ENCODE peak calls at places on chromosomes 1 and 21, in nine cellular contexts. Z is neural progenitor cell, O is PC-3, G is OCI-LY7, N is fibroblast of lung, F is thoracic aorta, R is heart right ventricle, Q is stomach, D is psoas muscle. W is an unnamed sample. For H3K4me1, the result is how much of the 10 kb centered on the place peaks cover.

GRCh38 chr1:3198371-3199287 is 129.6 kb downstream of the PRDM16 start:
- DNase-seq in O (no peak), G (no peak), F (no peak), Z (peak), R (no peak), N (no peak), D (no peak), Q (no peak), W (no peak)

GRCh38 chr1:162702628-162703027 is 70.4 kb downstream of the DDR2 start:
- DNase-seq in G (no peak), Q (no peak), O (no peak), Z (no peak), N (no peak), F (no peak), D (no peak), R (no peak), W (no peak)

GRCh38 chr1:5108740-5109139 is 454.3 kb downstream of the AJAP1 start:
- DNase-seq in D (no peak), R (no peak), Q (no peak), N (no peak), F (no peak), Z (no peak), O (no peak), G (no peak), W (no peak)

GRCh38 chr1:219757890-219758289 is 145.0 kb upstream of the ZC3H11B start:
- DNase-seq in R (peak), O (no peak), D (no peak), F (no peak), Q (no peak), Z (no peak), N (no peak), G (no peak), W (no peak)

GRCh38 chr1:35505911-35506798 is 51.0 kb downstream of the KIAA0319L start:
- DNase-seq in O (peak), N (peak), D (no peak), F (no peak), G (peak), Q (peak), R (peak), Z (no peak), W (no peak)

GRCh38 chr1:157390646-157391045 is 161.7 kb downstream of the FCRL5 start:
- DNase-seq in O (peak), G (no peak), R (no peak), Z (no peak), D (no peak), N (peak), Q (no peak), F (no peak), W (no peak)

GRCh38 chr21:41059871-41060270 is 108.1 kb upstream of the BACE2 start:
- DNase-seq in O (no peak), F (no peak), R (no peak), Z (no peak), N (no peak), D (no peak), Q (no peak), G (no peak), W (no peak)

GRCh38 chr1:21567241-21568005 is 58.2 kb downstream of the ALPL start:
- DNase-seq in R (no peak), Q (no peak), G (no peak), N (peak), D (no peak), Z (no peak), F (no peak), O (peak), W (no peak)

GRCh38 chr1:18256318-18257235 is 149.0 kb downstream of the IGSF21 start:
- DNase-seq in D (peak), Z (peak), Q (peak), N (peak), G (peak), O (peak), R (peak), F (no peak), W (no peak)

GRCh38 chr1:67760030-67760821 is 73.0 kb downstream of the GNG12 start:
- DNase-seq in N (peak), Q (peak), F (no peak), G (peak), Z (peak), R (peak), D (peak), O (peak), W (no peak)

GRCh38 chr1:246293366-246294121 is 213.5 kb downstream of the SMYD3 start:
- DNase-seq in G (no peak), Z (no peak), Q (no peak), O (no peak), R (no peak), D (no peak), N (no peak), F (no peak), W (no peak)

GRCh38 chr1:18463063-18463462 is 17.7 kb upstream of the KLHDC7A start:
- DNase-seq in F (no peak), G (no peak), N (no peak), Q (no peak), D (no peak), O (no peak), R (no peak), Z (no peak), W (no peak)

GRCh38 chr1:218480691-218481099 is 135.6 kb downstream of the TGFB2 start:
- DNase-seq in F (no peak), Z (no peak), N (peak), O (peak), D (no peak), Q (no peak), G (no peak), R (no peak), W (no peak)

GRCh38 chr1:51664412-51665240 is 47.7 kb downstream of the OSBPL9 start:
- DNase-seq in R (no peak), D (no peak), G (no peak), N (peak), O (no peak), Q (no peak), F (no peak), Z (no peak), W (no peak)

GRCh38 chr1:165352442-165353293 is 3.8 kb downstream of the LMX1A start:
- DNase-seq in Z (peak), R (no peak), D (no peak), N (no peak), Q (no peak), F (no peak), G (no peak), O (no peak), W (no peak)

GRCh38 chr1:109454497-109455133 is 11.7 kb upstream of the SYPL2 start:
- DNase-seq in F (no peak), G (peak), D (no peak), O (no peak), Q (no peak), R (no peak), N (peak), Z (no peak), W (no peak)

GRCh38 chr1:61743716-61744620 is 1.7 kb downstream of the PATJ start:
- DNase-seq in G (no peak), Z (no peak), Q (no peak), O (no peak), N (no peak), D (no peak), F (no peak), R (no peak), W (no peak)

GRCh38 chr1:206754011-206754410 is 16.6 kb upstream of the IL19 start:
- DNase-seq in F (no peak), Q (no peak), O (no peak), Z (no peak), D (no peak), G (no peak), N (no peak), R (no peak), W (no peak)

GRCh38 chr1:53656062-53656915 is 82.7 kb downstream of the GLIS1 start:
- DNase-seq in O (no peak), Z (no peak), N (peak), D (no peak), R (no peak), Q (no peak), G (no peak), F (no peak), W (no peak)

GRCh38 chr1:179881642-179882252 is 338 bp upstream of the TOR1AIP1 start:
- DNase-seq in Q (peak), N (peak), Z (no peak), R (peak), O (peak), F (peak), D (no peak), G (no peak), W (peak)

GRCh38 chr1:182568647-182569284 is 20.3 kb downstream of the RNASEL start:
- DNase-seq in R (no peak), N (no peak), F (no peak), G (peak), Q (no peak), Z (no peak), O (no peak), D (no peak), W (no peak)

GRCh38 chr1:204782118-204782700 is 88.5 kb upstream of the NFASC start:
- DNase-seq in F (no peak), O (peak), Z (no peak), N (no peak), G (no peak), R (no peak), D (no peak), Q (no peak), W (no peak)

GRCh38 chr1:68294354-68295066 is 62.2 kb upstream of the WLS start:
- DNase-seq in F (no peak), Q (no peak), D (no peak), Z (peak), O (no peak), R (no peak), G (no peak), N (no peak), W (no peak)

GRCh38 chr1:201930137-201930536 is 16.2 kb downstream of the LMOD1 start:
- DNase-seq in G (no peak), Z (no peak), O (no peak), F (no peak), R (no peak), D (no peak), N (no peak), Q (no peak), W (no peak)

GRCh38 chr1:183385746-183386145 is 32.4 kb downstream of the NMNAT2 start:
- DNase-seq in Q (no peak), F (no peak), D (no peak), Z (no peak), G (no peak), N (no peak), O (no peak), R (no peak), W (no peak)

GRCh38 chr1:22912311-22912710 is 60.4 kb downstream of the LACTBL1 start:
- DNase-seq in Z (no peak), O (no peak), N (no peak), G (no peak), F (no peak), Q (no peak), R (no peak), D (no peak), W (no peak)

GRCh38 chr1:109314805-109315204 is 8.0 kb upstream of the MYBPHL start:
- DNase-seq in O (no peak), R (no peak), F (no peak), Z (no peak), G (no peak), D (no peak), N (peak), Q (no peak), W (no peak)

GRCh38 chr1:116345830-116346229 is 27.2 kb upstream of the ATP1A1 start:
- DNase-seq in R (no peak), Z (peak), D (no peak), F (no peak), G (peak), O (no peak), N (no peak), Q (no peak), W (no peak)

GRCh38 chr1:84347547-84348239 is 46.2 kb downstream of the SAMD13 start:
- DNase-seq in N (peak), O (no peak), G (no peak), Q (no peak), D (no peak), Z (peak), F (no peak), R (no peak), W (no peak)

GRCh38 chr1:218368686-218369085 is 23.6 kb downstream of the TGFB2 start:
- DNase-seq in Z (no peak), D (no peak), G (no peak), F (no peak), O (no peak), R (no peak), N (no peak), Q (no peak), W (no peak)

DNA sequence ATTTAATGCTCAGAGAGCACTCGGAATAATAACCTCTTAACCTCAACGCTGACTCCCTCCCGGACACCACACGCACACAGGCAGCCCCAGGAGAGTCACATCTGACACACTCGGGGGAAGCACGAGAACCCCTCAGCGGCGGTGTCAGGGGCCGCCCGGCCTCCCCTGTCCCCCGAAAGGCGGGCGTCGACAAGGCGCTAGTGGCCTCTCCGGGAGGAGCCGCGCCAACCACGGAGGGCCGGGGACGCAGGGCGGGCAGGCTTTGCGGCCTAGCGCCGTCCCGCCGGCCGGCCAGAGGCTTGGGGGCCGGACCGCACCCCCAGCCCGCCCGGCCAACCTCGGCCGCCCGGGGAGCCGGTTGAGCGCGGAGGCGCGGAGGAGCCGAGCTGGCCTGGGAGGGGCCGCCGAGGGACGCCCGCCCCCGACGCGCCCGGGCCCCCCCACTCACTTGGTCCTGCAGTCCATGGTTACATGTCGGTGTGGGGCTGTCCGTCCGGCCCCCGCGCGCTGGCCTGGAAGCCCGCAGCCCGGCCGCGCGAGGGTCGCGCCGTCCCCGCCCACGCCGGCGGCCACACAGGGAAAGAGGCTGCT is 494 bp downstream of the DENND1B start:
- DNase-seq in R (peak), F (no peak), Z (peak), O (peak), Q (peak), N (peak), D (peak), G (peak), W (no peak)
- H3K27ac ChIP-seq in R (peak), F (peak), Z (no peak), O (peak), Q (peak), N (peak), D (peak), G (peak), W (peak)

GRCh38 chr1:94795321-94795899 is 24.7 kb upstream of the SLC44A3 start:
- DNase-seq in D (no peak), O (no peak), F (no peak), R (no peak), Z (no peak), G (peak), Q (no peak), N (no peak), W (no peak)
- H3K4me1 ChIP-seq in D (under half), O (under half), F (under half), R (under half), Z (under half), G (under half), Q (under half), N (under half), W (under half)

DNA sequence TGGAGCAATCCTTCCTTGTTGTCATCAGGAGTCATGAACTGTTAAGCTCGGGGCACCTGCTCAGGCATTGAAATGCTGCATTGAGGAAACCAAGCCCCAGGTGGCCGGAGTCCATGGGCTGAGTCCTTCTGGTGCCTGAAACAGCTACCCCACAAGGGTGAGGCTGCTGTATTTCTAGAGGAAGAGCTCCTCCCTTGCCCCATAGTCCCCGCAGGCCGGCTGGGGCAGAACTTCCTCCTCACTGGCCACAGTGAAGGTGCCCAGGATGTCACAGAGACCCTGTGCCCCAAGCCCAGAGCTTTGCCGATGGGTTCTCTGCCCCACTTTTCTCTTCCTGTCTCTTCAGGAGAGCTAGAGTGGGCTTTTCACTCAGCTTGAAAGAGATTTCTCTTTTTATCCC is 80.8 kb upstream of the GCLM start:
- DNase-seq in R (no peak), Q (no peak), G (no peak), O (no peak), D (no peak), F (no peak), Z (no peak), N (no peak), W (peak)
- H3K27ac ChIP-seq in R (no peak), Q (no peak), G (no peak), O (no peak), D (no peak), F (no peak), Z (no peak), N (no peak), W (no peak)

GRCh38 chr21:43304206-43304605 is 122.7 kb downstream of the SIK1 start:
- DNase-seq in Q (no peak), F (no peak), D (no peak), R (no peak), O (no peak), N (no peak), Z (no peak), G (no peak), W (no peak)

GRCh38 chr21:43305336-43305665 is 121.6 kb downstream of the SIK1 start:
- DNase-seq in O (no peak), N (no peak), G (no peak), Z (no peak), D (no peak), Q (no peak), F (no peak), R (no peak), W (no peak)

GRCh38 chr21:43303240-43304178 is 123.4 kb downstream of the SIK1 start:
- DNase-seq in F (no peak), R (no peak), Z (no peak), G (no peak), Q (no peak), D (peak), N (no peak), O (peak), W (no peak)

GRCh38 chr21:43305811-43306311 is 121.1 kb downstream of the SIK1 start:
- DNase-seq in D (peak), G (no peak), Z (no peak), O (no peak), R (no peak), N (no peak), F (no peak), Q (no peak), W (no peak)

DNA sequence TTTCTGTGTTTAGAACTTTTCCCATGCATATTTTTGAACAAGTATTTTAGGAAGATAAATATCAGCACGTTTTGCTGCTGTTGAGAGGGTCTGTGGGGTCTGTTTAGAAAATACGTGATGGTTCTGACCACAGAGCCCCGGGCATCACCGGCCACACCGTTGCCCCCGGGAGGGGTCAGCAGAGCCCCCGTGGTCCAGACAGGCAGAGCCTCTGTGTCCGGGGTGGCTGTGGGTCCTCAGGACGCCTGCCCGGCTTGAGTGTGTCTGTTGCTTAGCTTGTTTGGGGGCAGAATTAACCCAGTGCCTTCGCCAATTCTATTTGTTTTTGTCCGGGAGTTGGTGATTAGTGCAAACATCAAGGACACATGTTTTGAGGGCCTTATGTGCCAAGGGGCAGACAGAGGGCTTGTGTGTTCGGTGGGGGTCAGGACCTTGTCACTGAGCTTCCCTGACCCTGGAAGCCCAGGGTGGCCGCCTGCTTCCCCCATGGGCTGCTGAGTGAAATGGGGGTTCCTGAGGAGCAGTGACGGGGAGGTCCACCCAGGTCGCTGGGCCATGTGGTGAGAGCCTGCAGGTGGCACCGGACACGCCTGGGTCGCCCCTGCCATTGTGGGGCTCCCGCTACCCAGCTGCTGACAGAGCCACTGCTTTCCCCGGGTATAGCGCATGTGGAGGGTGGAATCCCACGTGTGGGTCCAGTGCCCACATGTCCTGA is 122.2 kb downstream of the SIK1 start:
- DNase-seq in N (no peak), Q (no peak), D (no peak), R (no peak), G (no peak), Z (no peak), F (no peak), O (no peak), W (no peak)
- H3K4me1 ChIP-seq in N (under half), Q (under half), D (under half), R (under half), G (under half), Z (under half), F (under half), O (under half), W (under half)

DNA sequence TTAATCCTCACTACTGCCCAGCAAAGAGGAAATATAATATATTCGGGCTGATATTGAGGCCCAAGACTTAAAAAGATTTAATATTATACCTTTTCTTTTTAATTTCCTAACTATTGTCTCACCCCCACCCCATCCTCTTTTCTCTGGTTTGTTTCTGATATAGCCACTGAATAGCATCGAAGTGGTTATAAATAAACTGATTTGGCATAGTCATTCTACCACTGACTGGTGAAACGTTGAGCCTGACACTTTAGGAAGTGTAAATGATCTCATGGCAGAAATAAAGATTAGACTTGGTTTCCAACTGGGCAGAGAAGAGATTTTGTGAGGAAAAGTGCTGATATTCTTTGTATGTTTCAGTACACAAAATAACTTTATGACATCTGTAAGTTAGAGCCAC is 39.3 kb downstream of the DTL start:
- DNase-seq in R (no peak), Q (no peak), G (no peak), O (no peak), Z (no peak), D (no peak), F (no peak), N (no peak), W (no peak)
- H3K27ac ChIP-seq in R (peak), Q (no peak), G (no peak), O (no peak), Z (no peak), D (peak), F (no peak), N (no peak), W (peak)

GRCh38 chr21:45016031-45016430 is 58.3 kb upstream of the ADARB1 start:
- DNase-seq in O (no peak), F (no peak), Q (no peak), G (no peak), D (peak), N (no peak), R (no peak), Z (no peak), W (no peak)
- H3K4me1 ChIP-seq in O (under half), F (half or more), Q (under half), G (under half), D (under half), N (under half), R (under half), Z (under half), W (under half)

GRCh38 chr1:26017606-26018005 is 4.0 kb upstream of the EXTL1 start:
- DNase-seq in O (no peak), D (no peak), G (no peak), F (no peak), Q (no peak), Z (no peak), R (peak), N (no peak), W (no peak)
- H3K27ac ChIP-seq in O (no peak), D (peak), G (no peak), F (no peak), Q (no peak), Z (no peak), R (no peak), N (no peak), W (peak)

GRCh38 chr1:93665015-93665414 is 16.6 kb downstream of the BCAR3 start:
- DNase-seq in G (no peak), O (no peak), F (no peak), D (no peak), Q (no peak), Z (no peak), R (no peak), N (no peak), W (no peak)

GRCh38 chr1:93668121-93668520 is 13.5 kb downstream of the BCAR3 start:
- DNase-seq in N (no peak), D (no peak), Q (no peak), F (no peak), Z (no peak), G (no peak), R (no peak), O (no peak), W (no peak)

GRCh38 chr1:93667642-93668041 is 14.0 kb downstream of the BCAR3 start:
- DNase-seq in N (no peak), F (no peak), Z (no peak), O (no peak), Q (no peak), D (no peak), R (no peak), G (no peak), W (no peak)

GRCh38 chr1:93668951-93669350 is 12.7 kb downstream of the BCAR3 start:
- DNase-seq in Z (no peak), R (no peak), O (no peak), D (no peak), F (no peak), Q (no peak), G (no peak), N (no peak), W (no peak)

GRCh38 chr1:93666613-93667384 is 14.8 kb downstream of the BCAR3 start:
- DNase-seq in F (no peak), Q (peak), D (no peak), R (peak), O (peak), N (peak), G (no peak), Z (no peak), W (no peak)
- H3K4me1 ChIP-seq in F (half or more), Q (half or more), D (under half), R (half or more), O (half or more), N (under half), G (under half), Z (under half), W (half or more)

W was measured in right atrium auricular region.